ENCODE peak calls at places on chromosomes 13 and 19, in ten cellular contexts. B is ecto neural progenitor cell, J is right cardiac atrium, H is fibroblast of gingiva, Y is RCC 7860, N is posterior vena cava, M is kidney tubule cell, Q is ELF-1, S is BE2C, D is brain microvascular endothelial cell. A is an unnamed sample.

GRCh38 chr13:80873589-80873988 is 532.7 kb upstream of the SPRY2 start:
- DNase-seq in B (no peak), J (no peak), H (no peak), Y (no peak), N (peak; percentile 49), M (no peak), Q (no peak), S (no peak), D (no peak), A (no peak)

GRCh38 chr13:41398494-41399190 is 58.7 kb upstream of the RGCC start:
- DNase-seq in B (no peak), J (no peak), H (peak; percentile 66), Y (no peak), N (no peak), M (peak; percentile 21), Q (peak; percentile 7), S (no peak), D (no peak), A (no peak)

GRCh38 chr19:19451429-19452240 is 46.2 kb downstream of the GATAD2A start:
- DNase-seq in B (no peak), J (no peak), H (no peak), Y (no peak), N (peak; percentile 19), M (no peak), Q (no peak), S (no peak), D (no peak), A (no peak)

GRCh38 chr13:26132756-26133155 is 80.9 kb upstream of the SHISA2 start:
- DNase-seq in B (no peak), J (no peak), H (no peak), Y (no peak), N (no peak), M (no peak), Q (peak; percentile 5), S (no peak), D (no peak), A (no peak)

GRCh38 chr19:28859811-28860210 is 353.1 kb downstream of the UQCRFS1 start:
- DNase-seq in B (no peak), J (no peak), H (no peak), Y (peak; percentile 5), N (no peak), M (peak; percentile 66), Q (no peak), S (no peak), D (no peak), A (no peak)

GRCh38 chr13:51311957-51312520 is 27.5 kb upstream of the SERPINE3 start:
- DNase-seq in B (peak; percentile 66), J (no peak), H (no peak), Y (no peak), N (no peak), M (no peak), Q (peak; percentile 18), S (no peak), D (no peak), A (no peak)

GRCh38 chr19:1465191-1466016 is 13.6 kb downstream of the C19orf25 start:
- DNase-seq in B (peak; percentile 68), J (peak; percentile 12), H (peak; percentile 45), Y (no peak), N (no peak), M (peak; percentile 67), Q (peak; percentile 70), S (no peak), D (no peak), A (no peak)

GRCh38 chr13:104085611-104086010 is 1019.4 kb upstream of the SLC10A2 start:
- DNase-seq in B (no peak), J (no peak), H (no peak), Y (no peak), N (no peak), M (no peak), Q (no peak), S (no peak), D (no peak), A (no peak)

GRCh38 chr13:110010433-110011135 is 224.2 kb upstream of the IRS2 start:
- DNase-seq in B (no peak), J (no peak), H (no peak), Y (peak; percentile 82), N (no peak), M (peak; percentile 61), Q (no peak), S (no peak), D (peak; percentile 52), A (no peak)

GRCh38 chr13:92164822-92165221 is 766.4 kb downstream of the GPC5 start:
- DNase-seq in B (no peak), J (no peak), H (no peak), Y (no peak), N (no peak), M (no peak), Q (peak; percentile 43), S (no peak), D (no peak), A (no peak)

GRCh38 chr19:30852168-30852567 is 480.0 kb downstream of the ZNF536 start:
- DNase-seq in B (peak; percentile 26), J (no peak), H (no peak), Y (no peak), N (no peak), M (no peak), Q (no peak), S (no peak), D (no peak), A (no peak)

GRCh38 chr19:49474545-49474930 is 523 bp downstream of the FLT3LG start:
- DNase-seq in B (peak; percentile 54), J (no peak), H (no peak), Y (no peak), N (no peak), M (no peak), Q (no peak), S (no peak), D (no peak), A (no peak)

GRCh38 chr13:30576528-30576927 is 41.2 kb upstream of the USPL1 start:
- DNase-seq in B (no peak), J (no peak), H (no peak), Y (peak; percentile 83), N (no peak), M (peak; percentile 78), Q (no peak), S (peak; percentile 22), D (peak; percentile 53), A (peak; percentile 23)

GRCh38 chr19:1873524-1874473 is 10.4 kb upstream of the KLF16 start:
- DNase-seq in B (no peak), J (no peak), H (no peak), Y (no peak), N (no peak), M (no peak), Q (no peak), S (peak; percentile 81), D (no peak), A (peak; percentile 59)

GRCh38 chr13:30810261-30810701 is 74.9 kb downstream of the ALOX5AP start:
- DNase-seq in B (no peak), J (no peak), H (no peak), Y (no peak), N (no peak), M (peak; percentile 57), Q (peak; percentile 75), S (peak; percentile 71), D (no peak), A (no peak)

GRCh38 chr13:93025984-93026383 is 200.6 kb upstream of the GPC6 start:
- DNase-seq in B (no peak), J (no peak), H (no peak), Y (no peak), N (no peak), M (no peak), Q (no peak), S (no peak), D (no peak), A (no peak)

GRCh38 chr13:99737456-99737855 is 234.1 kb downstream of the ZIC5 start:
- DNase-seq in B (no peak), J (no peak), H (no peak), Y (no peak), N (no peak), M (peak; percentile 6), Q (no peak), S (no peak), D (no peak), A (no peak)

GRCh38 chr13:48750588-48751383 is 97.1 kb downstream of the CYSLTR2 start:
- DNase-seq in B (no peak), J (peak; percentile 62), H (peak; percentile 73), Y (no peak), N (no peak), M (peak; percentile 34), Q (no peak), S (no peak), D (peak; percentile 38), A (peak; percentile 66)

GRCh38 chr13:110305544-110305943 is 1.4 kb downstream of the COL4A1 start:
- DNase-seq in B (no peak), J (no peak), H (no peak), Y (no peak), N (no peak), M (no peak), Q (no peak), S (no peak), D (no peak), A (no peak)

GRCh38 chr13:40283666-40284065 is 382.8 kb downstream of the FOXO1 start:
- DNase-seq in B (no peak), J (no peak), H (no peak), Y (no peak), N (no peak), M (peak; percentile 6), Q (peak; percentile 51), S (no peak), D (no peak), A (no peak)

GRCh38 chr13:24821207-24821606 is 57.2 kb downstream of the RNF17 start:
- DNase-seq in B (no peak), J (no peak), H (no peak), Y (no peak), N (no peak), M (no peak), Q (no peak), S (no peak), D (no peak), A (no peak)

GRCh38 chr13:54185785-54186184 is 1157.2 kb downstream of the OLFM4 start:
- DNase-seq in B (peak; percentile 51), J (no peak), H (no peak), Y (no peak), N (no peak), M (peak; percentile 12), Q (peak; percentile 67), S (no peak), D (no peak), A (no peak)

GRCh38 chr19:32859591-32859990 is 10.0 kb downstream of the SLC7A9 start:
- DNase-seq in B (no peak), J (no peak), H (no peak), Y (no peak), N (peak; percentile 62), M (no peak), Q (no peak), S (no peak), D (no peak), A (no peak)

GRCh38 chr19:46133101-46133627 is 8.7 kb upstream of the IGFL3 start:
- DNase-seq in B (peak; percentile 71), J (no peak), H (peak; percentile 54), Y (peak; percentile 93), N (no peak), M (peak; percentile 99), Q (peak; percentile 81), S (no peak), D (peak; percentile 85), A (peak; percentile 34)

GRCh38 chr19:38852231-38853044 is 2.7 kb upstream of the HNRNPL start:
- DNase-seq in B (peak; percentile 63), J (peak; percentile 75), H (peak; percentile 71), Y (peak; percentile 44), N (peak; percentile 88), M (peak; percentile 87), Q (peak; percentile 60), S (no peak), D (peak; percentile 43), A (peak; percentile 79)

GRCh38 chr13:113796211-113796875 is 37.3 kb downstream of the TMEM255B start:
- DNase-seq in B (no peak), J (no peak), H (no peak), Y (no peak), N (peak; percentile 57), M (no peak), Q (no peak), S (no peak), D (no peak), A (no peak)

GRCh38 chr19:13102666-13103584 is at the start of gene LYL1:
- DNase-seq in B (peak; percentile 79), J (peak; percentile 93), H (peak; percentile 48), Y (no peak), N (peak; percentile 94), M (no peak), Q (peak; percentile 85), S (peak; percentile 89), D (no peak), A (peak; percentile 92)

GRCh38 chr19:4172861-4173473 is 9.4 kb downstream of the SIRT6 start:
- DNase-seq in B (peak; percentile 90), J (peak; percentile 62), H (no peak), Y (no peak), N (peak; percentile 91), M (peak; percentile 34), Q (peak; percentile 84), S (peak; percentile 52), D (peak; percentile 7), A (peak; percentile 63)

A was measured in left cardiac atrium.